ENCODE peak calls at places on chromosome 7, in seven cellular contexts. I is activated CD4-positive, CD25-positive, alpha-beta regulatory T cell treated with anti-CD3 and anti-CD28 coated beads, Interleukin-2, amount 50 U/mL, for 72 hours; D is stimulated activated CD4-positive, alpha-beta T cell treated with anti-CD3 and anti-CD28 coated beads, Interleukin-4, amount 100 ng/mL, for 48 hours; Y is vagina; X is choroid plexus epithelial cell; P is nephron progenitor cell; E is GM12864. O is an unnamed sample.

GRCh38 chr7:18257711-18258110 is 230.1 kb upstream of the PRPS1L1 start:
- DNase-seq in P (no peak), D (no peak), X (peak), E (no peak), Y (no peak), I (no peak), O (no peak)

GRCh38 chr7:2796358-2797352 is 47.5 kb downstream of the GNA12 start:
- DNase-seq in D (no peak), Y (peak), E (no peak), I (no peak), P (no peak), X (peak), O (no peak)

GRCh38 chr7:13903997-13904396 is 85.5 kb downstream of the ETV1 start:
- DNase-seq in E (no peak), I (no peak), X (peak), P (no peak), Y (no peak), D (no peak), O (peak)

GRCh38 chr7:67602246-67602645 is 605.6 kb downstream of the TYW1 start:
- DNase-seq in X (no peak), I (no peak), D (no peak), E (no peak), P (no peak), Y (no peak), O (no peak)

GRCh38 chr7:98229441-98229840 is 18.2 kb downstream of the BHLHA15 start:
- DNase-seq in P (no peak), E (no peak), X (no peak), Y (no peak), D (no peak), I (no peak), O (no peak)

GRCh38 chr7:131183611-131184119 is 144.0 kb upstream of the MKLN1 start:
- DNase-seq in Y (no peak), X (no peak), E (no peak), P (no peak), D (no peak), I (no peak), O (no peak)

GRCh38 chr7:92421676-92422435 is 25.4 kb upstream of the GATAD1 start:
- DNase-seq in E (no peak), I (no peak), Y (no peak), X (peak), D (no peak), P (no peak), O (no peak)

GRCh38 chr7:98464558-98464940 is 63.7 kb upstream of the BAIAP2L1 start:
- DNase-seq in D (no peak), X (no peak), E (no peak), Y (no peak), P (no peak), I (no peak), O (no peak)